ENCODE peak calls at places on chromosomes 2 and 18, in four cellular contexts. K, Y, P and U are unnamed samples.

GRCh38 chr18:59502222-59502898 is 143.3 kb upstream of the LMAN1 start:
- DNase-seq in K (no peak), Y (peak; percentile 94), P (no peak), U (no peak)

GRCh38 chr2:70632388-70632787 is 78.8 kb upstream of the TGFA start:
- DNase-seq in K (no peak), Y (no peak), P (no peak), U (no peak)

GRCh38 chr18:22563098-22563707 is 145.5 kb upstream of the CTAGE1 start:
- DNase-seq in K (no peak), Y (peak; percentile 95), P (no peak), U (peak; percentile 80)

GRCh38 chr18:76447268-76447890 is 47.7 kb downstream of the ZNF516 start:
- DNase-seq in K (no peak), Y (no peak), P (no peak), U (no peak)

GRCh38 chr2:85924522-85924921 is 35.7 kb upstream of the ST3GAL5 start:
- DNase-seq in K (no peak), Y (peak; percentile 51), P (no peak), U (peak; percentile 21)

GRCh38 chr2:62149708-62150107 is 46.2 kb upstream of the B3GNT2 start:
- DNase-seq in K (no peak), Y (peak; percentile 96), P (no peak), U (no peak)

GRCh38 chr2:188984680-188985079 is 10.5 kb downstream of the COL3A1 start:
- DNase-seq in K (no peak), Y (peak; percentile 93), P (no peak), U (no peak)

GRCh38 chr18:11095674-11096293 is 53.6 kb downstream of the PIEZO2 start:
- DNase-seq in K (no peak), Y (no peak), P (no peak), U (no peak)

GRCh38 chr2:66439291-66440010 is 4.5 kb downstream of the MEIS1 start:
- DNase-seq in K (peak; percentile 56), Y (no peak), P (no peak), U (peak; percentile 67)

GRCh38 chr2:56534321-56534720 is 350.5 kb downstream of the CCDC85A start:
- DNase-seq in K (no peak), Y (peak; percentile 6), P (no peak), U (no peak)

GRCh38 chr2:101223814-101224231 is 28.9 kb upstream of the CNOT11 start:
- DNase-seq in K (no peak), Y (no peak), P (no peak), U (no peak)

GRCh38 chr2:73832905-73833304 is 4.1 kb downstream of the STAMBP start:
- DNase-seq in K (no peak), Y (peak; percentile 53), P (no peak), U (peak; percentile 7)

GRCh38 chr2:1681017-1681318 is 63.3 kb downstream of the PXDN start:
- DNase-seq in K (no peak), Y (no peak), P (no peak), U (no peak)

GRCh38 chr18:22946841-22947240 is 13.7 kb downstream of the RBBP8 start:
- DNase-seq in K (no peak), Y (peak; percentile 16), P (no peak), U (no peak)

GRCh38 chr18:35289293-35290069 is 548 bp downstream of the ZSCAN30 start:
- DNase-seq in K (peak; percentile 31), Y (peak; percentile 9), P (no peak), U (no peak)

GRCh38 chr2:186925514-186925913 is 76.5 kb upstream of the ZSWIM2 start:
- DNase-seq in K (no peak), Y (no peak), P (no peak), U (no peak)

GRCh38 chr2:110115291-110116032 is at the start of gene MALL:
- DNase-seq in K (peak; percentile 51), Y (no peak), P (no peak), U (peak; percentile 51)

GRCh38 chr18:50194623-50195532 is at the start of gene MYO5B:
- DNase-seq in K (peak; percentile 73), Y (no peak), P (no peak), U (peak; percentile 64)

GRCh38 chr18:66048404-66048803 is 297.6 kb downstream of the CDH7 start:
- DNase-seq in K (no peak), Y (no peak), P (no peak), U (no peak)

GRCh38 chr2:45177870-45178269 is 168.6 kb upstream of the SIX2 start:
- DNase-seq in K (no peak), Y (peak; percentile 95), P (no peak), U (no peak)

GRCh38 chr2:67255933-67256615 is 141.1 kb upstream of the ETAA1 start:
- DNase-seq in K (no peak), Y (peak; percentile 96), P (no peak), U (peak; percentile 22)

GRCh38 chr2:46117379-46117778 is 179.8 kb upstream of the EPAS1 start:
- DNase-seq in K (no peak), Y (peak; percentile 67), P (no peak), U (no peak)

GRCh38 chr18:74264303-74265020 is 27.3 kb downstream of the CYB5A start:
- DNase-seq in K (no peak), Y (no peak), P (no peak), U (no peak)

GRCh38 chr2:231665208-231665921 is 43.0 kb upstream of the PTMA start:
- DNase-seq in K (peak; percentile 31), Y (no peak), P (no peak), U (no peak)

GRCh38 chr2:208228481-208228880 is 26.4 kb downstream of the IDH1 start:
- DNase-seq in K (no peak), Y (no peak), P (no peak), U (no peak)

GRCh38 chr2:109021895-109022300 is 32.9 kb upstream of the EDAR start:
- DNase-seq in K (no peak), Y (no peak), P (no peak), U (no peak)

GRCh38 chr18:42821492-42821891 is 294.0 kb downstream of the RIT2 start:
- DNase-seq in K (no peak), Y (no peak), P (no peak), U (no peak)

GRCh38 chr2:197137234-197137633 is 173.3 kb downstream of the ANKRD44 start:
- DNase-seq in K (no peak), Y (peak; percentile 77), P (no peak), U (no peak)

GRCh38 chr2:18336975-18337374 is 223.5 kb downstream of the RDH14 start:
- DNase-seq in K (no peak), Y (peak; percentile 32), P (no peak), U (no peak)

GRCh38 chr18:5467666-5468065 is 76.1 kb downstream of the EPB41L3 start:
- DNase-seq in K (no peak), Y (no peak), P (no peak), U (no peak)

GRCh38 chr18:5466256-5466655 is 77.5 kb downstream of the EPB41L3 start:
- DNase-seq in K (no peak), Y (no peak), P (no peak), U (no peak)

GRCh38 chr18:5464241-5464640 is 79.6 kb downstream of the EPB41L3 start:
- DNase-seq in K (no peak), Y (no peak), P (no peak), U (no peak)

GRCh38 chr18:5468394-5468793 is 75.4 kb downstream of the EPB41L3 start:
- DNase-seq in K (no peak), Y (no peak), P (no peak), U (no peak)

GRCh38 chr18:5469340-5469739 is 74.5 kb downstream of the EPB41L3 start:
- DNase-seq in K (no peak), Y (no peak), P (no peak), U (no peak)
- H2AK5ac ChIP-seq in K (no peak overlapping the region), Y (no peak overlapping the region), P (no peak overlapping the region), U (no peak overlapping the region)

GRCh38 chr2:219560893-219561178 is 10.5 kb downstream of the OBSL1 start:
- DNase-seq in K (no peak), Y (no peak), P (no peak), U (no peak)

GRCh38 chr2:219560037-219560892 is 11.1 kb downstream of the OBSL1 start:
- DNase-seq in K (no peak), Y (no peak), P (no peak), U (peak; percentile 72)

GRCh38 chr2:219562049-219563020 is 9.0 kb downstream of the OBSL1 start:
- DNase-seq in K (peak; percentile 65), Y (no peak), P (no peak), U (no peak)

GRCh38 chr2:219563271-219563928 is 7.9 kb downstream of the OBSL1 start:
- DNase-seq in K (no peak), Y (no peak), P (no peak), U (no peak)

GRCh38 chr2:219561179-219562048 is 9.9 kb downstream of the OBSL1 start:
- DNase-seq in K (peak; percentile 61), Y (no peak), P (no peak), U (peak; percentile 80)
- H4K5ac ChIP-seq in K (no peak overlapping the region), Y (no peak overlapping the region), P (no peak overlapping the region), U (no peak overlapping the region)

GRCh38 chr18:31633416-31634330 is 42.0 kb downstream of the TTR start:
- DNase-seq in K (no peak), Y (no peak), P (no peak), U (no peak)

GRCh38 chr18:31634331-31634713 is 42.6 kb downstream of the TTR start:
- DNase-seq in K (no peak), Y (no peak), P (no peak), U (no peak)

GRCh38 chr18:31636387-31636786 is 44.7 kb downstream of the TTR start:
- DNase-seq in K (no peak), Y (no peak), P (no peak), U (no peak)

GRCh38 chr18:31632356-31632755 is 40.7 kb downstream of the TTR start:
- DNase-seq in K (no peak), Y (no peak), P (no peak), U (no peak)

DNA sequence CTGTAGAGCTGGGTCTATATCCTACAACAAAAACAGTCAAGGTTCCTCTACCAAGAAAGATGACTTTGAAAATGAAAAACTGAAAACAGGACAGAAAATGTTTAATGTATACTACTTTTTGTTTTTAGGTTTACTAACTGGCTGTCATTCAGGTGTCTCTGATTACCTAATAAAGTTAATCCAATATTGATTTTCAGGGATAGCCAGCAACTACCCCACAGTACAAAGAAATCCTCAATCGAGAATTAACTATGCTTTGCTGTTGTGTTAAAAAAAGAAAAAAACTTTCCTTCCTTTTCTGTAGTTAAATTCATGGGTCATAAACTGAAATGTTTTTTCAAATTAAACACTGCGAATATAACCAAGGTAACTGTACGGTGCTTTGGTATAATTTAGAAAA is 45.8 kb downstream of the TTR start:
- DNase-seq in K (no peak), Y (no peak), P (no peak), U (no peak)
- H2AK5ac ChIP-seq in K (no peak overlapping the region), Y (no peak overlapping the region), P (no peak overlapping the region), U (no peak overlapping the region)

DNA sequence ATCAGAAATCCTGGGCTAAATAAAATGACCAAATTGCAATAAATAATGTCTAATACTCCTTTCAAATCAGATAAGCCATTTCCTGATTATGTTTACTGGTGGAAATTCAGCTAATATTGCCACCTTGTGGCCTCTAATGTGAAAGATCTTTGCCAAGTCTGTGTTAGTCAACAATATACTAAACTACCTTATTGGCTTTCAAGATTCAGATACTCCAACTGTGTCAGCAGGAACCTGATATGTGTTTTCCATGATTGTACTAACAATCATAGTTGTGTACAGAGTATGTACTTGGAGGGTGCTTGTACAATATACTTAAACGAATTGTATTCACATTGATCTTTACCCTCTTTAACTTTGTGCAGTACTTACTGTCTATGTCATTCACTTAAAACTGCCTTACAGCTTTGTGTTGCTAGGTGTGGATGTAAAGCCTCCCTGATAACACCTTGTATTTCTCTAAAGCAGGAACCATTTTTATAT is 75.4 kb upstream of the C2orf15 start:
- DNase-seq in K (no peak), Y (peak; percentile 38), P (no peak), U (peak; percentile 51)
- H4K5ac ChIP-seq in K (no peak overlapping the region), Y (no peak overlapping the region), P (no peak overlapping the region), U (no peak overlapping the region)

GRCh38 chr2:23504591-23504990 is 119.6 kb downstream of the KLHL29 start:
- DNase-seq in K (no peak), Y (no peak), P (no peak), U (no peak)
- H2AK5ac ChIP-seq in K (no peak overlapping the region), Y (no peak overlapping the region), P (no peak overlapping the region), U (no peak overlapping the region)

GRCh38 chr2:38215993-38216392 is 140.0 kb upstream of the CYP1B1 start:
- DNase-seq in K (no peak), Y (no peak), P (no peak), U (no peak)
- H4K5ac ChIP-seq in K (no peak overlapping the region), Y (no peak overlapping the region), P (no peak overlapping the region), U (no peak overlapping the region)